ENCODE peak calls at places on chromosomes 16 and 17, in nine cellular contexts. Z is BE2C, I is endodermal cell, A is heart left ventricle, D is fibroblast of lung, J is K562, R is AG04450, L is foreskin fibroblast, P is brain microvascular endothelial cell. B is an unnamed sample.

GRCh38 chr17:49388290-49388640 is 26.2 kb upstream of the ZNF652 start:
- DNase-seq in A (no peak), I (no peak), D (no peak), L (no peak), J (no peak), R (no peak), P (no peak), Z (no peak), B (no peak)

GRCh38 chr17:35337364-35337763 is 36.1 kb downstream of the SLFN11 start:
- DNase-seq in D (no peak), Z (no peak), P (no peak), I (no peak), R (no peak), J (no peak), A (no peak), L (no peak), B (no peak)

GRCh38 chr17:45107286-45107685 is 25.0 kb downstream of the PLCD3 start:
- DNase-seq in J (no peak), D (no peak), L (no peak), P (no peak), I (no peak), R (no peak), Z (no peak), A (no peak), B (no peak)

GRCh38 chr17:36132421-36132831 is 28.8 kb downstream of the CCL4 start:
- DNase-seq in A (no peak), R (no peak), Z (no peak), L (no peak), I (no peak), D (no peak), P (no peak), J (no peak), B (no peak)

GRCh38 chr16:27639588-27640276 is 89.8 kb downstream of the KATNIP start:
- DNase-seq in P (peak), L (peak), J (peak), A (no peak), R (peak), D (peak), I (peak), Z (peak), B (no peak)

GRCh38 chr17:32879143-32879542 is 2.2 kb upstream of the MYO1D start:
- DNase-seq in I (no peak), D (no peak), Z (no peak), J (no peak), P (no peak), A (no peak), L (no peak), R (no peak), B (no peak)

GRCh38 chr16:75287708-75288107 is 36.3 kb upstream of the BCAR1 start:
- DNase-seq in I (no peak), L (no peak), D (no peak), J (peak), A (no peak), P (no peak), R (no peak), Z (no peak), B (no peak)

GRCh38 chr16:53893731-53894435 is 189.9 kb downstream of the FTO start:
- DNase-seq in D (peak), J (no peak), P (peak), L (peak), A (peak), R (peak), I (no peak), Z (no peak), B (no peak)

GRCh38 chr16:77234611-77235010 is 35.4 kb downstream of the SYCE1L start:
- DNase-seq in R (no peak), A (no peak), P (no peak), J (no peak), I (peak), D (no peak), L (peak), Z (no peak), B (no peak)

GRCh38 chr16:58444265-58444664 is 52.0 kb downstream of the GINS3 start:
- DNase-seq in A (no peak), Z (no peak), I (no peak), R (no peak), L (no peak), J (no peak), P (no peak), D (no peak), B (no peak)

GRCh38 chr16:72974142-72974769 is 73.7 kb downstream of the ZFHX3 start:
- DNase-seq in P (no peak), A (no peak), I (no peak), J (no peak), D (no peak), L (no peak), R (no peak), Z (no peak), B (no peak)

GRCh38 chr16:26645629-26646028 is 421.1 kb upstream of the C16orf82 start:
- DNase-seq in L (no peak), R (no peak), I (peak), J (peak), D (no peak), A (no peak), Z (no peak), P (no peak), B (no peak)

GRCh38 chr16:2033057-2033911 is 6.6 kb downstream of the NHERF2 start:
- DNase-seq in I (peak), J (peak), L (peak), P (peak), R (no peak), Z (no peak), D (peak), A (peak), B (peak)

GRCh38 chr17:49690256-49690655 is 12.4 kb upstream of the SPOP start:
- DNase-seq in Z (no peak), P (no peak), D (no peak), A (no peak), I (peak), R (no peak), J (no peak), L (no peak), B (no peak)

GRCh38 chr16:354286-354881 is 1.9 kb upstream of the AXIN1 start:
- DNase-seq in D (no peak), P (no peak), J (no peak), I (no peak), R (no peak), A (no peak), L (no peak), Z (no peak), B (no peak)

GRCh38 chr16:83045790-83046189 is 419.0 kb downstream of the CDH13 start:
- DNase-seq in Z (no peak), A (no peak), J (no peak), P (no peak), R (no peak), D (peak), I (no peak), L (no peak), B (no peak)

GRCh38 chr16:22210285-22210684 is 4.2 kb downstream of the EEF2K start:
- DNase-seq in D (no peak), R (no peak), L (no peak), Z (no peak), I (no peak), J (no peak), P (no peak), A (no peak), B (no peak)

GRCh38 chr17:63071797-63072196 is 105.8 kb downstream of the TANC2 start:
- DNase-seq in J (no peak), A (no peak), D (no peak), L (no peak), P (no peak), R (no peak), Z (no peak), I (no peak), B (no peak)

GRCh38 chr16:54648575-54648974 is 282.1 kb upstream of the IRX5 start:
- DNase-seq in D (no peak), Z (no peak), P (no peak), A (no peak), I (no peak), L (no peak), R (no peak), J (no peak), B (no peak)

GRCh38 chr17:12549499-12549901 is 116.2 kb upstream of the MYOCD start:
- DNase-seq in P (peak), L (peak), Z (no peak), I (peak), D (no peak), J (no peak), R (no peak), A (no peak), B (no peak)

GRCh38 chr17:73782641-73783381 is 138.6 kb upstream of the SDK2 start:
- DNase-seq in R (no peak), Z (no peak), I (peak), D (no peak), A (no peak), L (no peak), P (no peak), J (peak), B (no peak)

GRCh38 chr17:78679495-78680395 is 102.3 kb downstream of the CYTH1 start:
- DNase-seq in P (no peak), R (no peak), A (no peak), D (no peak), I (no peak), L (no peak), J (no peak), Z (no peak), B (no peak)

GRCh38 chr16:54655171-54655590 is 275.5 kb upstream of the IRX5 start:
- DNase-seq in P (no peak), R (no peak), I (peak), A (peak), D (no peak), J (no peak), L (no peak), Z (no peak), B (peak)

GRCh38 chr17:35166526-35166925 is 18.9 kb downstream of the UNC45B start:
- DNase-seq in L (no peak), I (no peak), R (no peak), P (no peak), D (no peak), Z (no peak), A (no peak), J (no peak), B (no peak)

GRCh38 chr17:29150191-29150590 is 30.0 kb downstream of the MYO18A start:
- DNase-seq in Z (no peak), I (no peak), R (no peak), A (no peak), P (no peak), J (no peak), L (no peak), D (no peak), B (no peak)

GRCh38 chr16:31436221-31437045 is 6.2 kb downstream of the ZNF843 start:
- DNase-seq in R (no peak), L (no peak), D (no peak), P (no peak), Z (no peak), A (no peak), I (peak), J (no peak), B (no peak)

GRCh38 chr16:31439519-31439918 is 3.1 kb downstream of the ZNF843 start:
- DNase-seq in L (no peak), P (no peak), A (no peak), Z (no peak), J (no peak), R (no peak), I (no peak), D (no peak), B (no peak)

GRCh38 chr16:31438414-31438813 is 4.2 kb downstream of the ZNF843 start:
- DNase-seq in I (peak), P (no peak), J (no peak), R (no peak), A (no peak), Z (no peak), D (no peak), L (no peak), B (no peak)

GRCh38 chr16:31440511-31441184 is 1.9 kb downstream of the ZNF843 start:
- DNase-seq in R (no peak), L (peak), I (no peak), Z (no peak), A (no peak), D (no peak), J (no peak), P (no peak), B (no peak)

DNA sequence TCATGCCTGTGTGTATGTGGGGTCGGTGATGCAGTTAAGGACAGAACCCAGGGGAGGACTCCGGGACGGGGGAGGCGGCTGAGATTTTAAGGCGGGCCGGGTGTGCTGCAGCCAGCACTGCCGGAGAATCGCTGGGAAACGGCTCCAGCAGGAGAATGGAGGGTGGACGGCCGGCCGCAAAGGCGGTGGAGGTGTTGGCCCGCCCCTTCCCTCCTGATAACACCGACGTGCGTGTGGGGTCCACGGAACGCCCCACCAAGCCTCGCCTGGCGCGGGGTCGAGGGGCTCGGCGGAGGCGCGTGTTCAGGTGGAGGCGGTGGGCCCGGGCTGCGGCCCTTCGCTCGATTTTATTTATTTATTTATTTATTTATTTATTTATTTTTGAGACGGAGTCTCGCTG is 633 bp downstream of the ZNF843 start:
- DNase-seq in A (peak), R (no peak), L (no peak), Z (no peak), D (no peak), J (peak), P (no peak), I (no peak), B (no peak)
- H3K4me3 ChIP-seq in A (peak), R (peak), L (peak), Z (peak), D (peak), J (no peak), P (peak), I (no peak), B (peak)

DNA sequence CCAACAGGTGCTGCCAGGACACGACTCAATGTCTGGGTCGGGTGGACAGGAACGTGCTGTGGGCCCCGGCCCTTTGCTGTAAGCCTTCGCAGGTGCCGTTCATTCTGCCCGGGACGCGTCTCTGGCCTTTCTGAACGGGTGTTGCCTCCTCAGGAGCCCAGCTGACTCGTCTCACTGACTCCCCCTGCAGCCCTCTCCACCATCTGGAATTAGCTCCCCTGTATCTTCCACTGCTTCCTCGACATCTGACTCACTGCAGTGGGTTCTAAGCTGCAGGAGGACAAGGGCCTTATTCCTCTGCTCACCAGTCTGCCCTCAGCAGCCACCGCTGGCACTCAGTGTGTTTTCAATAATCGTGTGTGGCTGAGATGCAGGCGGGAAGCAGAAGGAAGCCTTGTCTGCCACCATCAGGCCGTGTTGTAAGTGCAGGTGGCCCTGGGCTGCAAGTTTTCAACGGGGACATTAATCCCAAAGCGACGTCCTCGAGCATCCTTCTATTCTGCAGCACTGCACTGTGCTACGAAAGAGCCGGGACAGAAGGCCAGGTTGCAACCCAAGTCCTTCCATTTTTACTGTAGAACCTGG is 256.2 kb downstream of the FOXL1 start:
- DNase-seq in L (peak), R (peak), Z (no peak), A (peak), J (no peak), D (peak), I (peak), P (peak), B (no peak)
- TF ChIP-seq CTCF in L (peak), R (peak), Z (peak), A (no peak), J (peak), D (peak), I (peak), P (peak), B (no peak)

GRCh38 chr17:2266865-2267228 is 36.7 kb downstream of the SMG6 start:
- DNase-seq in J (no peak), I (no peak), P (no peak), A (no peak), Z (no peak), D (no peak), L (no peak), R (no peak), B (no peak)
- H3K4me3 ChIP-seq in J (no peak), I (no peak), P (no peak), A (no peak), Z (no peak), D (no peak), L (no peak), R (no peak), B (no peak)

GRCh38 chr17:17400070-17400469 is 76.7 kb upstream of the MED9 start:
- DNase-seq in R (no peak), A (no peak), P (no peak), I (no peak), L (no peak), Z (no peak), J (no peak), D (no peak), B (no peak)

GRCh38 chr17:17398928-17399926 is 77.6 kb upstream of the MED9 start:
- DNase-seq in R (no peak), Z (no peak), I (peak), D (no peak), J (no peak), P (no peak), L (peak), A (no peak), B (no peak)

GRCh38 chr17:17400566-17401184 is 76.1 kb upstream of the MED9 start:
- DNase-seq in Z (no peak), I (no peak), R (no peak), A (no peak), J (no peak), L (no peak), D (no peak), P (no peak), B (no peak)

GRCh38 chr17:17402558-17402957 is 74.2 kb upstream of the MED9 start:
- DNase-seq in R (no peak), A (no peak), J (no peak), D (no peak), P (no peak), Z (no peak), I (no peak), L (no peak), B (no peak)

DNA sequence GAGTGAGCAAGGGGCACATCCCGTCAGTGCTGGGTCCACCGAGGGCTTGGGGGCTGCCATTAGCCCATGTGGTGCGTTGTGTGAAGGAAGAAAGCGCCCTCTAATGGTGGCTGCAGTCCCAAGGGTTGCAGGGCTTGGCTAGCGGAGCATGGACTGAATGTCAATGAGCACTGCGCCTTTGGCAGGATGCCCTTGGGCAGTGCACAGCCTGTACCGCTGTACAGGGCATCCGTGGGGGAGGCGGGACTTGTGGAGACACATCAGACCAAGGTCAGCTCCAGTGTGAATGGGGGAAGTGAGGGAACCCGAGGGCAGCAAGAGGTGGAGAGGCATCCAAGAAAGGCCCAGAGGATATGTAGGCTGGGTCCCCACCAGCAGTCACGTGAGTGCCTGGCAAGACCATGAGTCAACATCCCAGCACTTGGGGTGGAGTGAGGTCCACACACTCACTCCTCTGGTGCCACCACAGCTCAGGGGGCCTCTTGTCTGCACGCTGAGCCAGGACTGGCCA is 75.5 kb upstream of the MED9 start:
- DNase-seq in J (peak), A (no peak), Z (peak), I (peak), L (peak), R (no peak), P (no peak), D (no peak), B (no peak)
- TF ChIP-seq CTCF in J (peak), A (peak), Z (peak), I (peak), L (no peak), R (peak), P (peak), D (no peak), B (no peak)

GRCh38 chr16:55737318-55737717 is 81.5 kb downstream of the SLC6A2 start:
- DNase-seq in I (no peak), R (no peak), P (no peak), Z (no peak), A (no peak), L (no peak), D (no peak), J (no peak), B (no peak)
- H3K4me3 ChIP-seq in I (no peak), R (no peak), P (no peak), Z (no peak), A (no peak), L (no peak), D (no peak), J (no peak), B (no peak)

DNA sequence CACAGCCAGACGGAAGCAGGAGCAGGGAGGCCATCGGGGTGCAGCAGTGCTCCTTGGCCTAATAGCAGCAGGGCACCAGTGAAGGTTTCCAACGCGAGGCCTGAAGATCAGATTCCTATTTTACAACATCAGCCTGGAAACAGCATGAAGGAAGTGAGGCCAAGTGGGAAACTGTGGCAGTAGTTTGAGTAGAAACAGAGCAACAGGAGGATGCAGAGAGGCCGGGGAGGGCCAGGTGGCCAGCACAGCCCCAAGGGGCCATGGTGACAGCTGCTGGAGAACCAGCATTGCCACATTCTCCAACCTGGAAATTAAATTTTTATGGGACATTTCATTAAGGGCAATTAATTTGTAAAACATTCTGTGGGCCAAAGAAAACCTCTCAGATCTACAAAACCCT is 3.4 kb upstream of the ANKRD11 start:
- DNase-seq in R (no peak), D (no peak), Z (no peak), I (no peak), P (no peak), J (no peak), A (no peak), L (no peak), B (no peak)
- TF ChIP-seq CTCF in R (no peak), D (no peak), Z (no peak), I (no peak), P (no peak), J (no peak), A (no peak), L (no peak), B (no peak)

B was measured in left ventricle myocardium inferior.